ENCODE peak calls at places on chromosomes 13 and 19, in six cellular contexts. K is Caki2, F is LoVo, C is HT1080, Q is hypothalamus, O is esophagus squamous epithelium. M is an unnamed sample.

GRCh38 chr19:1063909-1064660 is 2.9 kb upstream of the ARHGAP45 start:
- DNase-seq in K (no peak), F (no peak), C (no peak), Q (no peak), O (no peak), M (no peak)

GRCh38 chr13:52652980-52653303 is 306 bp downstream of the SUGT1 start:
- DNase-seq in K (no peak), F (no peak), C (no peak), Q (no peak), O (no peak), M (no peak)

GRCh38 chr13:32019612-32020233 is 11.9 kb upstream of the FRY start:
- DNase-seq in K (peak), F (peak), C (peak), Q (peak), O (no peak), M (peak)

GRCh38 chr19:1252221-1252817 is 3.9 kb downstream of the MIDN start:
- DNase-seq in K (peak), F (peak), C (peak), Q (peak), O (peak), M (peak)

GRCh38 chr13:110396913-110397379 is 89.9 kb downstream of the COL4A2 start:
- DNase-seq in K (peak), F (no peak), C (peak), Q (peak), O (no peak), M (peak)

GRCh38 chr19:28497137-28497536 is 715.8 kb downstream of the UQCRFS1 start:
- DNase-seq in K (peak), F (no peak), C (peak), Q (no peak), O (no peak), M (no peak)

GRCh38 chr13:100088282-100088647 is 628 bp upstream of the PCCA start:
- DNase-seq in K (no peak), F (peak), C (no peak), Q (no peak), O (no peak), M (no peak)

GRCh38 chr13:97192166-97192565 is 30.0 kb upstream of the MBNL2 start:
- DNase-seq in K (no peak), F (no peak), C (no peak), Q (no peak), O (no peak), M (no peak)

GRCh38 chr19:6772028-6772865 is at the start of gene VAV1:
- DNase-seq in K (no peak), F (no peak), C (no peak), Q (no peak), O (peak), M (no peak)

GRCh38 chr19:47032171-47032811 is 12.7 kb downstream of the NPAS1 start:
- DNase-seq in K (peak), F (peak), C (no peak), Q (peak), O (no peak), M (peak)

GRCh38 chr13:95568131-95568530 is 15.6 kb downstream of the CLDN10 start:
- DNase-seq in K (peak), F (no peak), C (no peak), Q (no peak), O (no peak), M (no peak)

GRCh38 chr13:50167224-50167947 is 152.1 kb downstream of the KCNRG start:
- DNase-seq in K (no peak), F (no peak), C (no peak), Q (no peak), O (no peak), M (no peak)

GRCh38 chr13:73991884-73992283 is 142.3 kb downstream of the KLF12 start:
- DNase-seq in K (no peak), F (no peak), C (no peak), Q (no peak), O (no peak), M (no peak)

GRCh38 chr13:42041684-42042035 is 6.8 kb upstream of the DGKH start:
- DNase-seq in K (peak), F (peak), C (peak), Q (peak), O (no peak), M (peak)

GRCh38 chr19:44512326-44513298 is 12.3 kb upstream of the ZNF180 start:
- DNase-seq in K (peak), F (peak), C (peak), Q (no peak), O (no peak), M (peak)

GRCh38 chr19:1102407-1103106 is 1.2 kb upstream of the GPX4 start:
- DNase-seq in K (peak), F (peak), C (peak), Q (no peak), O (no peak), M (peak)

GRCh38 chr19:48873476-48874308 is 1.5 kb downstream of the PPP1R15A start:
- DNase-seq in K (no peak), F (no peak), C (no peak), Q (no peak), O (no peak), M (no peak)

GRCh38 chr13:29613101-29613500 is 17.6 kb upstream of the SLC7A1 start:
- DNase-seq in K (no peak), F (no peak), C (no peak), Q (no peak), O (no peak), M (no peak)

GRCh38 chr13:27403252-27403678 is 21.2 kb upstream of the GTF3A start:
- DNase-seq in K (no peak), F (peak), C (peak), Q (no peak), O (no peak), M (peak)

GRCh38 chr13:20713751-20714150 is 10.3 kb downstream of the IL17D start:
- DNase-seq in K (no peak), F (no peak), C (peak), Q (peak), O (no peak), M (peak)

GRCh38 chr13:100789481-100789880 is 114.9 kb upstream of the TMTC4 start:
- DNase-seq in K (no peak), F (no peak), C (peak), Q (peak), O (no peak), M (peak)

GRCh38 chr13:110062077-110062776 is 244.7 kb downstream of the COL4A1 start:
- DNase-seq in K (no peak), F (peak), C (no peak), Q (no peak), O (no peak), M (peak)

GRCh38 chr13:111184685-111185401 is 69.7 kb downstream of the ARHGEF7 start:
- DNase-seq in K (no peak), F (no peak), C (no peak), Q (no peak), O (no peak), M (no peak)

GRCh38 chr13:87671031-87671823 is at the start of gene SLITRK5:
- DNase-seq in K (peak), F (no peak), C (no peak), Q (peak), O (no peak), M (peak)

GRCh38 chr13:102693781-102694180 is 1.1 kb downstream of the METTL21C start:
- DNase-seq in K (no peak), F (no peak), C (no peak), Q (no peak), O (no peak), M (peak)

GRCh38 chr19:23764781-23765180 is 6.1 kb upstream of the ZNF681 start:
- DNase-seq in K (no peak), F (no peak), C (no peak), Q (no peak), O (no peak), M (no peak)

GRCh38 chr13:44760434-44760833 is 184.3 kb upstream of the TSC22D1 start:
- DNase-seq in K (no peak), F (no peak), C (no peak), Q (no peak), O (no peak), M (no peak)

GRCh38 chr19:47445527-47445926 is 26.2 kb downstream of the SLC8A2 start:
- DNase-seq in K (no peak), F (no peak), C (no peak), Q (no peak), O (no peak), M (no peak)

GRCh38 chr19:15091918-15092753 is 10.1 kb downstream of the OR1I1 start:
- DNase-seq in K (peak), F (peak), C (peak), Q (no peak), O (no peak), M (peak)

GRCh38 chr13:113972451-113973217 is 1.2 kb downstream of the C13orf46 start:
- DNase-seq in K (no peak), F (no peak), C (no peak), Q (no peak), O (no peak), M (no peak)

GRCh38 chr13:48945626-48946025 is 30.1 kb upstream of the FNDC3A start:
- DNase-seq in K (no peak), F (no peak), C (no peak), Q (no peak), O (no peak), M (no peak)

GRCh38 chr19:43315851-43316250 is 37.6 kb upstream of the CD177 start:
- DNase-seq in K (no peak), F (no peak), C (peak), Q (no peak), O (no peak), M (no peak)

GRCh38 chr13:95155504-95155903 is 145.7 kb downstream of the ABCC4 start:
- DNase-seq in K (no peak), F (no peak), C (no peak), Q (no peak), O (no peak), M (no peak)

GRCh38 chr19:9914315-9915207 is 21.8 kb downstream of the OLFM2 start:
- DNase-seq in K (peak), F (peak), C (peak), Q (peak), O (no peak), M (peak)